ENCODE peak calls at places on chromosomes 13 and 19, in six cellular contexts. One of them, this sample, is unnamed.

GRCh38 chr19:14405758-14406644 is 13.1 kb downstream of the DDX39A start:
- DNase-seq in mesothelial cell of epicardium: peak
- DNase-seq in DND-41: peak
- DNase-seq in sigmoid colon: peak
- DNase-seq in neural crest cell: peak
- DNase-seq in LNCaP clone FGC: peak
- DNase-seq in this sample: peak

GRCh38 chr19:37304190-37304883 is 66.6 kb upstream of the ZNF527 start:
- DNase-seq in mesothelial cell of epicardium: no peak
- DNase-seq in DND-41: no peak
- DNase-seq in sigmoid colon: peak
- DNase-seq in neural crest cell: peak
- DNase-seq in LNCaP clone FGC: no peak
- DNase-seq in this sample: no peak

GRCh38 chr19:18915639-18916038 is 3.5 kb downstream of the COPE start:
- DNase-seq in mesothelial cell of epicardium: no peak
- DNase-seq in DND-41: peak
- DNase-seq in sigmoid colon: no peak
- DNase-seq in neural crest cell: peak
- DNase-seq in LNCaP clone FGC: no peak
- DNase-seq in this sample: no peak

GRCh38 chr19:48739400-48739825 is 997 bp downstream of the RASIP1 start:
- DNase-seq in mesothelial cell of epicardium: no peak
- DNase-seq in DND-41: no peak
- DNase-seq in sigmoid colon: no peak
- DNase-seq in neural crest cell: no peak
- DNase-seq in LNCaP clone FGC: no peak
- DNase-seq in this sample: no peak

GRCh38 chr19:3725640-3726310 is 17.6 kb downstream of the TJP3 start:
- DNase-seq in mesothelial cell of epicardium: no peak
- DNase-seq in DND-41: no peak
- DNase-seq in sigmoid colon: no peak
- DNase-seq in neural crest cell: no peak
- DNase-seq in LNCaP clone FGC: no peak
- DNase-seq in this sample: no peak

GRCh38 chr19:16518483-16519229 is 22.5 kb downstream of the C19orf44 start:
- DNase-seq in mesothelial cell of epicardium: no peak
- DNase-seq in DND-41: no peak
- DNase-seq in sigmoid colon: no peak
- DNase-seq in neural crest cell: no peak
- DNase-seq in LNCaP clone FGC: no peak
- DNase-seq in this sample: no peak

GRCh38 chr19:51294977-51295375 is 16.5 kb upstream of the IGLON5 start:
- DNase-seq in mesothelial cell of epicardium: no peak
- DNase-seq in DND-41: no peak
- DNase-seq in sigmoid colon: no peak
- DNase-seq in neural crest cell: no peak
- DNase-seq in LNCaP clone FGC: no peak
- DNase-seq in this sample: no peak

GRCh38 chr13:50284540-50284939 is 269.3 kb downstream of the KCNRG start:
- DNase-seq in mesothelial cell of epicardium: no peak
- DNase-seq in DND-41: no peak
- DNase-seq in sigmoid colon: no peak
- DNase-seq in neural crest cell: no peak
- DNase-seq in LNCaP clone FGC: no peak
- DNase-seq in this sample: no peak

GRCh38 chr19:18264956-18265610 is 9.2 kb downstream of the IQCN start:
- DNase-seq in mesothelial cell of epicardium: no peak
- DNase-seq in DND-41: no peak
- DNase-seq in sigmoid colon: no peak
- DNase-seq in neural crest cell: no peak
- DNase-seq in LNCaP clone FGC: no peak
- DNase-seq in this sample: no peak

GRCh38 chr13:74210693-74211393 is 76.6 kb upstream of the KLF12 start:
- DNase-seq in mesothelial cell of epicardium: no peak
- DNase-seq in DND-41: no peak
- DNase-seq in sigmoid colon: no peak
- DNase-seq in neural crest cell: no peak
- DNase-seq in LNCaP clone FGC: no peak
- DNase-seq in this sample: no peak

GRCh38 chr13:79869326-79869725 is 388.4 kb downstream of the NDFIP2 start:
- DNase-seq in mesothelial cell of epicardium: no peak
- DNase-seq in DND-41: no peak
- DNase-seq in sigmoid colon: no peak
- DNase-seq in neural crest cell: no peak
- DNase-seq in LNCaP clone FGC: peak
- DNase-seq in this sample: no peak

GRCh38 chr13:79870766-79871165 is 389.8 kb downstream of the NDFIP2 start:
- DNase-seq in mesothelial cell of epicardium: no peak
- DNase-seq in DND-41: no peak
- DNase-seq in sigmoid colon: no peak
- DNase-seq in neural crest cell: no peak
- DNase-seq in LNCaP clone FGC: no peak
- DNase-seq in this sample: no peak

GRCh38 chr13:79874396-79875360 is 393.7 kb downstream of the NDFIP2 start:
- DNase-seq in mesothelial cell of epicardium: no peak
- DNase-seq in DND-41: no peak
- DNase-seq in sigmoid colon: no peak
- DNase-seq in neural crest cell: no peak
- DNase-seq in LNCaP clone FGC: no peak
- DNase-seq in this sample: no peak

GRCh38 chr13:79870123-79870522 is 389.2 kb downstream of the NDFIP2 start:
- DNase-seq in mesothelial cell of epicardium: no peak
- DNase-seq in DND-41: no peak
- DNase-seq in sigmoid colon: no peak
- DNase-seq in neural crest cell: no peak
- DNase-seq in LNCaP clone FGC: no peak
- DNase-seq in this sample: no peak

DNA sequence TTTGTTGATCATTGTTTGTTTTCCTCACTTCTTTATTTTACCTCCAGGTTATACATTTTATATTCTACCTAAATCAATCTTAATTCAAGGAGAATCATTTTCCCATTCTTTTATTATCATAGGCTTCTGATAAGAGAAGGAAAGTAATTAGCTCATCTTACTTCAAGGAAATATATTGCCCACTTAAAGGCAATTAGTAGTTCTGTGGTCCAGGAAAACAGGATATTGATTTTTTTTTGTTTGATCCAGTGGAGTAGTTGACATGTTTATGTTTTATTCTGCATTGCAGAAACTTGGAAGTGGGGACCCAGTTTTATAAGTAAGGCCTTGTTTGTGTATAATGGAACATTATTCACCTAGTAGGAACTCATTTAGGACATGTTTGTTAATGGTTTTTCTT is 390.6 kb downstream of the NDFIP2 start:
- DNase-seq in mesothelial cell of epicardium: no peak
- DNase-seq in DND-41: no peak
- DNase-seq in sigmoid colon: no peak
- DNase-seq in neural crest cell: no peak
- DNase-seq in LNCaP clone FGC: no peak
- DNase-seq in this sample: no peak
- TF ChIP-seq CTCF in mesothelial cell of epicardium: no peak
- TF ChIP-seq CTCF in DND-41: no peak
- TF ChIP-seq CTCF in sigmoid colon: no peak
- TF ChIP-seq CTCF in neural crest cell: no peak
- TF ChIP-seq CTCF in LNCaP clone FGC: no peak
- TF ChIP-seq CTCF in this sample: no peak

GRCh38 chr19:7908742-7909461 is 5.2 kb downstream of the MAP2K7 start:
- DNase-seq in mesothelial cell of epicardium: no peak
- DNase-seq in DND-41: no peak
- DNase-seq in sigmoid colon: no peak
- DNase-seq in neural crest cell: no peak
- DNase-seq in LNCaP clone FGC: no peak
- DNase-seq in this sample: no peak
- TF ChIP-seq CTCF in mesothelial cell of epicardium: no peak
- TF ChIP-seq CTCF in DND-41: no peak
- TF ChIP-seq CTCF in sigmoid colon: no peak
- TF ChIP-seq CTCF in neural crest cell: no peak
- TF ChIP-seq CTCF in LNCaP clone FGC: no peak
- TF ChIP-seq CTCF in this sample: no peak

DNA sequence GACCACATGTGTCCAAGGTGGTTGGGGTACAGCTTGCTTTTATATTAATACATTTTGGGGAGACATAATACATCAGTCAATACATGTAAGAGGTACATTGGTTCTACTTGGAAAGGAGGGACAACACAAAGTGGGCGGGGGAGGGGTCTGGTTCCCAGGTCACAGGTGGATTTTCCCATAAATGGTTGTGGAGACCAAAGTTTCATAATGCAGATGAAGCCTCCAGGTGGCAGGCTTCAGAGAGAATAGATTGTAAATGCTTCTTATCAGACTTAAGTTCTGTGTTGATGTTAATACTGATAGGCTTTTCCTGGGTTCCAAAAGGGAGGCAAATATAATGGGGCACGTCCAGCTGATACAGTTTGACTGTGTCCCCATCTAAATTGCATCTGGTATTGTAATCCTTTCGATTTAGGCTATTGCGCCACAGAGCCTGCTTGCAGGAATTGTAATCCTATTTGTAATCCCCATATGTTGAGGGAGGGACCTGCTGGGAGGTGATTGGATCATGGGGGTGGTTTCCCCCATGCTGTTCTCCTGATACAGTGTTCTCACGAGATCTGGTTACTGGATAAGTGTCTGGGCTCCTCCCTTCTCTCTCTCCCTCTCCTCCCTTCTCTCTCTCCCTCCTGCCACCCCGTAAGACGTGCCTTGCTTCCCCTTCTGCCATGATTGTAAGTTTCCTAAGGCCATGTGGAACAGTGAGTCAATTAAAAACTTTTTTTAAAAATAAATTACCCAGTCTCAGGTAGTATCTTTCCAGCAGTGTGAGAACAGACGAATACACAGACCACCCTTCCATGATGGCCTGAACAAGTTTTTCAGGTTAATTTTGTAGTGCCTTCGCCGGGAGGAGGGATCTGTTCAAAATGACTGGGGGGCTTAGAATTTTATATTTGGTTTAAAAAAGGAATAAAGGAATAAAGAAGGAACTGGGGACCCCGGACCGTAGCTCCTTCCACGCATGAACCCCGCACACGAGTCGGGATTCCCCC is 44.9 kb downstream of the ZNF823 start:
- DNase-seq in mesothelial cell of epicardium: no peak
- DNase-seq in DND-41: peak
- DNase-seq in sigmoid colon: no peak
- DNase-seq in neural crest cell: no peak
- DNase-seq in LNCaP clone FGC: peak
- DNase-seq in this sample: no peak
- TF ChIP-seq CTCF in mesothelial cell of epicardium: no peak
- TF ChIP-seq CTCF in DND-41: peak
- TF ChIP-seq CTCF in sigmoid colon: no peak
- TF ChIP-seq CTCF in neural crest cell: no peak
- TF ChIP-seq CTCF in LNCaP clone FGC: peak
- TF ChIP-seq CTCF in this sample: no peak

GRCh38 chr13:97267418-97268059 is 45.4 kb downstream of the MBNL2 start:
- DNase-seq in mesothelial cell of epicardium: no peak
- DNase-seq in DND-41: no peak
- DNase-seq in sigmoid colon: no peak
- DNase-seq in neural crest cell: no peak
- DNase-seq in LNCaP clone FGC: no peak
- DNase-seq in this sample: no peak
- TF ChIP-seq CTCF in mesothelial cell of epicardium: no peak
- TF ChIP-seq CTCF in DND-41: no peak
- TF ChIP-seq CTCF in sigmoid colon: no peak
- TF ChIP-seq CTCF in neural crest cell: no peak
- TF ChIP-seq CTCF in LNCaP clone FGC: no peak
- TF ChIP-seq CTCF in this sample: no peak

GRCh38 chr13:71244181-71244580 is 622.8 kb downstream of the DACH1 start:
- DNase-seq in mesothelial cell of epicardium: no peak
- DNase-seq in DND-41: no peak
- DNase-seq in sigmoid colon: no peak
- DNase-seq in neural crest cell: no peak
- DNase-seq in LNCaP clone FGC: no peak
- DNase-seq in this sample: no peak

GRCh38 chr13:71237332-71237731 is 629.7 kb downstream of the DACH1 start:
- DNase-seq in mesothelial cell of epicardium: no peak
- DNase-seq in DND-41: no peak
- DNase-seq in sigmoid colon: no peak
- DNase-seq in neural crest cell: no peak
- DNase-seq in LNCaP clone FGC: no peak
- DNase-seq in this sample: no peak

GRCh38 chr13:71242191-71242590 is 624.8 kb downstream of the DACH1 start:
- DNase-seq in mesothelial cell of epicardium: no peak
- DNase-seq in DND-41: no peak
- DNase-seq in sigmoid colon: no peak
- DNase-seq in neural crest cell: no peak
- DNase-seq in LNCaP clone FGC: no peak
- DNase-seq in this sample: no peak

DNA sequence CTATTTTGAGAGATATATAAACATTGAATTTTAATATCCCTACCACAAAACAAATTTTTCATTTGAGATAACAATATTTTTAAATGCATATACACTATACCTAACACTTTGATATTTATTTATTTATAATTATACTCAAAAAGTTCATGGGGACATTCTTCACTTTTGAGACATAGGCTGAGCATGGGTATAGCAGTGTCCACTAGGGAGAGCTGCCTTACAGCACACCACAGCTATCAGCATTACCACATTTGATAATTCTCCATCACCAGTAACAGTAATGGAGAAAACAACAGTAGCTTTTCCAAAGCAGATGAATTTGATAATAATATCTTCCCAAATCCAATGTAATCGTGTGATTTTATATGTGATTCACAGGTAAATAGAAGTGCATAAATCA is 626.1 kb downstream of the DACH1 start:
- DNase-seq in mesothelial cell of epicardium: no peak
- DNase-seq in DND-41: no peak
- DNase-seq in sigmoid colon: no peak
- DNase-seq in neural crest cell: no peak
- DNase-seq in LNCaP clone FGC: no peak
- DNase-seq in this sample: no peak
- TF ChIP-seq CTCF in mesothelial cell of epicardium: no peak
- TF ChIP-seq CTCF in DND-41: peak
- TF ChIP-seq CTCF in sigmoid colon: no peak
- TF ChIP-seq CTCF in neural crest cell: peak
- TF ChIP-seq CTCF in LNCaP clone FGC: peak
- TF ChIP-seq CTCF in this sample: peak

DNA sequence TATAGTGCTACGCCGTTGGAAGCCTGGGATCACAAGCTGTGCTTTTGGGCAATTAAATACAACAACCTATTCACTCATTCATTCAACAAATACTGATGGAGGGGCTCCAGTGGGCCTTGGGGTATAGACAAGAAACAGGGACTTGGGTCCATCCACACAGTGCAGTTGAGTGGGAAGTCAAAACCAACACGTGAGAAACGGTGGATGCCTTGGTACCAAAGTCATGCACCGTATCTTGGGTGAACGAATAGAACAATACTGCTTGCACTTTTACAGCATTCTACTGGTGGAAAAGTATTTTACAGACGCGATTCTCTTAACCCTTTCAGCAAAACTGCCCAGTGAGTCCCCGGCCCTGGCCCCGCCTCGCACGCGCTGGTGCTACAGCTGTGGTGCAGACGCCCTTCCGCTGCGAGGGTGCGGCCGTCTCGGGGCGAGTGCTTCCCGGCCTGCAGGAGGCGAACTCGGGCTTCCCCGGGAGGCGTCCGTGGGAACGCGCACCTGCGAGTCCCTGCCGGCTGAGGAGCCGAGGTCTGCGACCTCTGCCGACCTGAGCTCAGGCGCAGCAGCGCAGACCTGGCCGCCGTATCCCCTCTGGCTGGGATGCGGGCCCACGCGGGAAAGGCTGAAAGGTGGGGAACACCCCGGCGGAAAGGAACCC is 8.3 kb downstream of the TNFRSF19 start:
- DNase-seq in mesothelial cell of epicardium: peak
- DNase-seq in DND-41: no peak
- DNase-seq in sigmoid colon: peak
- DNase-seq in neural crest cell: peak
- DNase-seq in LNCaP clone FGC: no peak
- DNase-seq in this sample: peak
- TF ChIP-seq CTCF in mesothelial cell of epicardium: peak
- TF ChIP-seq CTCF in DND-41: no peak
- TF ChIP-seq CTCF in sigmoid colon: peak
- TF ChIP-seq CTCF in neural crest cell: peak
- TF ChIP-seq CTCF in LNCaP clone FGC: peak
- TF ChIP-seq CTCF in this sample: peak

This sample was measured in type B pancreatic cell.